ENCODE peak calls at places on chromosomes 5 and 9, in five cellular contexts. One of them, this sample, is unnamed. For H3K36me3, the result is how much of the 10 kb centered on the place peaks cover.

GRCh38 chr5:55278778-55279177 is 28.7 kb downstream of the DHX29 start:
- DNase-seq in body of pancreas: no peak
- DNase-seq in mucosa of descending colon: no peak
- DNase-seq in spleen: no peak
- DNase-seq in K562: no peak
- DNase-seq in this sample: no peak

GRCh38 chr9:109953300-109953699 is 173.3 kb downstream of the PALM2AKAP2 start:
- DNase-seq in body of pancreas: no peak
- DNase-seq in mucosa of descending colon: no peak
- DNase-seq in spleen: no peak
- DNase-seq in K562: no peak
- DNase-seq in this sample: no peak

GRCh38 chr9:17013010-17013409 is 121.8 kb upstream of the CNTLN start:
- DNase-seq in body of pancreas: no peak
- DNase-seq in mucosa of descending colon: no peak
- DNase-seq in spleen: no peak
- DNase-seq in K562: no peak
- DNase-seq in this sample: no peak

GRCh38 chr9:129568560-129569505 is 52.1 kb downstream of the C9orf50 start:
- DNase-seq in body of pancreas: peak
- DNase-seq in mucosa of descending colon: peak
- DNase-seq in spleen: no peak
- DNase-seq in K562: peak
- DNase-seq in this sample: no peak

GRCh38 chr5:154368041-154368800 is 77.6 kb upstream of the SAP30L start:
- DNase-seq in body of pancreas: peak
- DNase-seq in mucosa of descending colon: no peak
- DNase-seq in spleen: no peak
- DNase-seq in K562: no peak
- DNase-seq in this sample: peak

GRCh38 chr5:32500206-32500605 is 55.7 kb upstream of the ZFR start:
- DNase-seq in body of pancreas: no peak
- DNase-seq in mucosa of descending colon: no peak
- DNase-seq in spleen: no peak
- DNase-seq in K562: no peak
- DNase-seq in this sample: no peak

GRCh38 chr9:116288658-116289057 is 135.1 kb downstream of the PAPPA start:
- DNase-seq in body of pancreas: no peak
- DNase-seq in mucosa of descending colon: no peak
- DNase-seq in spleen: no peak
- DNase-seq in K562: no peak
- DNase-seq in this sample: peak

GRCh38 chr9:87713278-87713989 is 12.5 kb upstream of the CTSL start:
- DNase-seq in body of pancreas: peak
- DNase-seq in mucosa of descending colon: peak
- DNase-seq in spleen: no peak
- DNase-seq in K562: peak
- DNase-seq in this sample: peak

GRCh38 chr9:124550080-124550479 is 42.9 kb upstream of the NR5A1 start:
- DNase-seq in body of pancreas: no peak
- DNase-seq in mucosa of descending colon: no peak
- DNase-seq in spleen: no peak
- DNase-seq in K562: no peak
- DNase-seq in this sample: no peak

GRCh38 chr5:142747034-142747433 is 23.1 kb upstream of the ARHGAP26 start:
- DNase-seq in body of pancreas: no peak
- DNase-seq in mucosa of descending colon: no peak
- DNase-seq in spleen: no peak
- DNase-seq in K562: no peak
- DNase-seq in this sample: no peak

GRCh38 chr5:76583163-76584047 is 39.8 kb downstream of the F2RL2 start:
- DNase-seq in body of pancreas: peak
- DNase-seq in mucosa of descending colon: no peak
- DNase-seq in spleen: no peak
- DNase-seq in K562: no peak
- DNase-seq in this sample: no peak

GRCh38 chr5:176844706-176845391 is 34.5 kb downstream of the UNC5A start:
- DNase-seq in body of pancreas: no peak
- DNase-seq in mucosa of descending colon: no peak
- DNase-seq in spleen: no peak
- DNase-seq in K562: no peak
- DNase-seq in this sample: no peak

GRCh38 chr9:127136880-127137639 is 14.6 kb upstream of the ANGPTL2 start:
- DNase-seq in body of pancreas: no peak
- DNase-seq in mucosa of descending colon: no peak
- DNase-seq in spleen: no peak
- DNase-seq in K562: no peak
- DNase-seq in this sample: no peak

GRCh38 chr9:79362100-79363081 is 209.4 kb upstream of the TLE4 start:
- DNase-seq in body of pancreas: no peak
- DNase-seq in mucosa of descending colon: no peak
- DNase-seq in spleen: no peak
- DNase-seq in K562: no peak
- DNase-seq in this sample: no peak

GRCh38 chr5:61587120-61587519 is 255.1 kb downstream of the ZSWIM6 start:
- DNase-seq in body of pancreas: no peak
- DNase-seq in mucosa of descending colon: no peak
- DNase-seq in spleen: no peak
- DNase-seq in K562: no peak
- DNase-seq in this sample: no peak
- H3K36me3 ChIP-seq in body of pancreas: under half
- H3K36me3 ChIP-seq in mucosa of descending colon: under half
- H3K36me3 ChIP-seq in spleen: under half
- H3K36me3 ChIP-seq in K562: under half
- H3K36me3 ChIP-seq in this sample: under half

DNA sequence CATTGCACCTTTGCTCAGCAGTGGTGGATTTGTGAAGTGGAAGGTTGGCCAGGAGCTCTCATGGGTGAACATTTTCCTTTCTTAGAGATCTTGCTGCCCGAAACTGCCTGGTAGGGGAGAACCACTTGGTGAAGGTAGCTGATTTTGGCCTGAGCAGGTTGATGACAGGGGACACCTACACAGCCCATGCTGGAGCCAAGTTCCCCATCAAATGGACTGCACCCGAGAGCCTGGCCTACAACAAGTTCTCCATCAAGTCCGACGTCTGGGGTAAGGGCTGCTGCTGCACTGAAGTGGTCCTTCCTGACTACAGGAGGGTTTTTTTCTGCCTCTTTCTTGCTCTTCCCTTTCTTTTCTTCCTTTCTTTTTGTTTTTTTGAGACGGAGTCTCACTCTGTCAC is 21.8 kb downstream of the QRFP start:
- DNase-seq in body of pancreas: no peak
- DNase-seq in mucosa of descending colon: no peak
- DNase-seq in spleen: no peak
- DNase-seq in K562: no peak
- DNase-seq in this sample: no peak
- H3K36me3 ChIP-seq in body of pancreas: under half
- H3K36me3 ChIP-seq in mucosa of descending colon: under half
- H3K36me3 ChIP-seq in spleen: half or more
- H3K36me3 ChIP-seq in K562: half or more
- H3K36me3 ChIP-seq in this sample: half or more

DNA sequence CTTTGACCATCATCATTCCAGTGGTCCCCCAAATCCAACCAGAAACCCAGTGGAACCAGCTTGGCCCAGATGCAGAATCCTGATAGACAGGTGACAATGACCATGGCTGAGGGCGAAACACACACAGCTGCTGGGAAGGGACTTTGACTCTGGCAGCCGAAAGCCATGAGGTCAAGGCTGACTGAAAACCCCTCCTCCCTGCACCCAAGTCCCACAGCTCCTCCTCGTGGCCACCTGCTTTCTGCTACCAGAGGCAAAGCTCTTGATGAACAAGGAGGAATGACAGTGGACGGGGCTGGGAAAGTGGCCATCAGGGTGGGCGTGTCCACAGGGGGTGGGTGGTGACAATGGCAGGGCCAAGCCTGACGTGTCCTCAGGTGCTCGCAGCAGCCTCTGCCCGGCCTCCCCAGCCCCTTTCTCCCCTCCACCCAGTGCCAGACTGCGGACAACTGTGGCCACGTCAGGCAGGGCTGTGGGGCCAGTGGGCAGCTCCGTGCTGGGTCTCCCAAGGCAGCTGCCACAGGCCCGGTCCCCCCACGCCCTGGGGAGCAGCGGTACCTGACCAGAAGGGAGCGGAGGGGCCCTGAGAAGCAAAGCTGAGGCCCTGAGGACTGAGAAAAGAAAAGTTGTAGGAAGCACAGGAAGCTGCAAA is 30.8 kb upstream of the SARDH start:
- DNase-seq in body of pancreas: peak
- DNase-seq in mucosa of descending colon: no peak
- DNase-seq in spleen: peak
- DNase-seq in K562: peak
- DNase-seq in this sample: peak
- H3K36me3 ChIP-seq in body of pancreas: under half
- H3K36me3 ChIP-seq in mucosa of descending colon: under half
- H3K36me3 ChIP-seq in spleen: under half
- H3K36me3 ChIP-seq in K562: under half
- H3K36me3 ChIP-seq in this sample: half or more

GRCh38 chr5:173323799-173324114 is 4.5 kb downstream of the STC2 start:
- DNase-seq in body of pancreas: no peak
- DNase-seq in mucosa of descending colon: no peak
- DNase-seq in spleen: peak
- DNase-seq in K562: no peak
- DNase-seq in this sample: no peak

GRCh38 chr5:173323121-173323798 is 5.0 kb downstream of the STC2 start:
- DNase-seq in body of pancreas: no peak
- DNase-seq in mucosa of descending colon: no peak
- DNase-seq in spleen: peak
- DNase-seq in K562: no peak
- DNase-seq in this sample: no peak

GRCh38 chr5:173326501-173326960 is 1.7 kb downstream of the STC2 start:
- DNase-seq in body of pancreas: no peak
- DNase-seq in mucosa of descending colon: no peak
- DNase-seq in spleen: peak
- DNase-seq in K562: peak
- DNase-seq in this sample: no peak

GRCh38 chr5:173325091-173325698 is 3.0 kb downstream of the STC2 start:
- DNase-seq in body of pancreas: no peak
- DNase-seq in mucosa of descending colon: no peak
- DNase-seq in spleen: peak
- DNase-seq in K562: no peak
- DNase-seq in this sample: no peak

GRCh38 chr5:173324115-173325001 is 3.9 kb downstream of the STC2 start:
- DNase-seq in body of pancreas: peak
- DNase-seq in mucosa of descending colon: peak
- DNase-seq in spleen: peak
- DNase-seq in K562: peak
- DNase-seq in this sample: no peak
- H3K36me3 ChIP-seq in body of pancreas: under half
- H3K36me3 ChIP-seq in mucosa of descending colon: under half
- H3K36me3 ChIP-seq in spleen: under half
- H3K36me3 ChIP-seq in K562: half or more
- H3K36me3 ChIP-seq in this sample: half or more

GRCh38 chr9:35712762-35713400 is 19.1 kb downstream of the TLN1 start:
- DNase-seq in body of pancreas: no peak
- DNase-seq in mucosa of descending colon: no peak
- DNase-seq in spleen: no peak
- DNase-seq in K562: no peak
- DNase-seq in this sample: no peak

GRCh38 chr9:35708146-35708545 is 18.4 kb upstream of the TPM2 start:
- DNase-seq in body of pancreas: no peak
- DNase-seq in mucosa of descending colon: no peak
- DNase-seq in spleen: no peak
- DNase-seq in K562: no peak
- DNase-seq in this sample: no peak

GRCh38 chr9:35713578-35713977 is 18.4 kb downstream of the TLN1 start:
- DNase-seq in body of pancreas: no peak
- DNase-seq in mucosa of descending colon: no peak
- DNase-seq in spleen: no peak
- DNase-seq in K562: no peak
- DNase-seq in this sample: no peak

GRCh38 chr9:35711501-35712428 is 20.2 kb downstream of the TLN1 start:
- DNase-seq in body of pancreas: no peak
- DNase-seq in mucosa of descending colon: no peak
- DNase-seq in spleen: no peak
- DNase-seq in K562: no peak
- DNase-seq in this sample: no peak

DNA sequence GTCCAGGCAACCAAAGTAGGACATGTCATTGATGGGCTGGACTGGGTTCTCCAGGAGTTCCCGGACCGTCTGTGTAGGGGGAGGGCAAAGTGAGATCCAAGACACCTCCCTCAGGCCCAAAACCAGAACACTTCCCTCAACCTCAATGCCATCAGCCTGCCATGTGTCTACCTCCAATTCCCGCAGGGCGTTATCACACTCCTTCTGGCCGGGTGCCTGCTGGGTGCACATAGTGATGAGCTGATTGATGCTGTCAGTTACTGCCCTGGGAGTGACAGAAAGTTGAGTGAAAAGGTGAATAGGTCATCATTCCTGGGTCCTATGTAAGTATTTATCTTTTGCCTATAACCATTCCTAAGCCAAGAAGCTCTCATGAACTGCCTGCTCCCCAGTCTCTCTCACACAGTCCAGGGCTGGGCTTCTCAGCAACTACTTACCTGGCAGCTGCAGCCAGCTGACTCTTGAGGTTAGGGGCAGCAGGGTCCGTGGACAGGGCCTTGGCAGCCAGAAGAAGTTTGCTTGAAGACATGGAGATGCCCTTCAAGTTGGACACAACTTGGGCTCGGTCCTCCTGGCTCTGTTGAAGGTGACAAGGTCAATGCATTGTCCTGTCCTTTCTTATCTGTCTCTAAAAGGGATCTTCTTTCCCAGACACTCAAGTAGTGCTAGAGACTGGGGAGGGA is 21.0 kb downstream of the TLN1 start:
- DNase-seq in body of pancreas: no peak
- DNase-seq in mucosa of descending colon: no peak
- DNase-seq in spleen: no peak
- DNase-seq in K562: no peak
- DNase-seq in this sample: no peak
- H3K36me3 ChIP-seq in body of pancreas: under half
- H3K36me3 ChIP-seq in mucosa of descending colon: under half
- H3K36me3 ChIP-seq in spleen: half or more
- H3K36me3 ChIP-seq in K562: half or more
- H3K36me3 ChIP-seq in this sample: half or more

GRCh38 chr5:141630570-141631140 is 6.0 kb downstream of the HDAC3 start:
- DNase-seq in body of pancreas: no peak
- DNase-seq in mucosa of descending colon: no peak
- DNase-seq in spleen: no peak
- DNase-seq in K562: no peak
- DNase-seq in this sample: no peak
- H3K36me3 ChIP-seq in body of pancreas: under half
- H3K36me3 ChIP-seq in mucosa of descending colon: under half
- H3K36me3 ChIP-seq in spleen: under half
- H3K36me3 ChIP-seq in K562: half or more
- H3K36me3 ChIP-seq in this sample: half or more

GRCh38 chr5:17232405-17232804 is 15.0 kb downstream of the BASP1 start:
- DNase-seq in body of pancreas: no peak
- DNase-seq in mucosa of descending colon: no peak
- DNase-seq in spleen: no peak
- DNase-seq in K562: no peak
- DNase-seq in this sample: no peak
- H3K36me3 ChIP-seq in body of pancreas: under half
- H3K36me3 ChIP-seq in mucosa of descending colon: under half
- H3K36me3 ChIP-seq in spleen: under half
- H3K36me3 ChIP-seq in K562: under half
- H3K36me3 ChIP-seq in this sample: under half

DNA sequence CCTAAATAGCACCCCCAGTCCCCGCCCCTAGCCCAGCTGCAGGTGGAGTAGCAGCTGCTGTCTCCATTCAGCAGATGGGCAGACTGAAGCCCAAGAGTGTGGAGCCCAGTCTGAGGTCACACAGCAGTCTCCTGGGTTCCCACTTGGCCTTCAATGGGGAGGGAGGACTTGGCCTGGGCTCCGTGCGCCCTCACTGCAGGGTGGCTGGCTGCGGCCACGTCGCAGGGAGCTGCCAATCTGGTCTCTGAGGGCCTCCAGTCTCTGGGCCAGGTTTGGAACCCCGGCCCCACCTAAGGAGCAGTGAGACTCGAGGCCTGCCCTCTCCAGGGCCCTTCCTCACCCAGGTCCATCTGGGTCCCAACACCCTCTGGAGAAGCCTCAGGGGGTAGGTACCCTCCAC is 7.4 kb downstream of the KIF12 start:
- DNase-seq in body of pancreas: no peak
- DNase-seq in mucosa of descending colon: no peak
- DNase-seq in spleen: no peak
- DNase-seq in K562: no peak
- DNase-seq in this sample: peak
- H3K36me3 ChIP-seq in body of pancreas: under half
- H3K36me3 ChIP-seq in mucosa of descending colon: under half
- H3K36me3 ChIP-seq in spleen: under half
- H3K36me3 ChIP-seq in K562: under half
- H3K36me3 ChIP-seq in this sample: under half

This sample was measured in RWPE2.